ENCODE peak calls at places on chromosomes 6 and 20, in eight cellular contexts. One of them, this sample, is unnamed. For H3K36me3, the result is how much of the 10 kb centered on the place peaks cover.

GRCh38 chr20:38581830-38582358 is 897 bp downstream of the ADIG start:
- DNase-seq in colonic mucosa: no peak
- DNase-seq in tibial nerve: no peak
- DNase-seq in ovary: no peak
- DNase-seq in bronchial epithelial cell: no peak
- DNase-seq in pancreas: no peak
- DNase-seq in psoas muscle: no peak
- DNase-seq in endodermal cell: no peak
- DNase-seq in this sample: no peak

GRCh38 chr6:2940851-2941250 is 30.5 kb downstream of the SERPINB6 start:
- DNase-seq in colonic mucosa: no peak
- DNase-seq in tibial nerve: no peak
- DNase-seq in ovary: no peak
- DNase-seq in bronchial epithelial cell: no peak
- DNase-seq in pancreas: no peak
- DNase-seq in psoas muscle: no peak
- DNase-seq in endodermal cell: no peak
- DNase-seq in this sample: no peak

GRCh38 chr6:152952866-152953509 is 29.9 kb downstream of the FBXO5 start:
- DNase-seq in colonic mucosa: no peak
- DNase-seq in tibial nerve: no peak
- DNase-seq in ovary: no peak
- DNase-seq in bronchial epithelial cell: peak
- DNase-seq in pancreas: no peak
- DNase-seq in psoas muscle: no peak
- DNase-seq in endodermal cell: no peak
- DNase-seq in this sample: no peak

GRCh38 chr6:110629153-110629552 is 152.7 kb upstream of the SLC22A16 start:
- DNase-seq in colonic mucosa: peak
- DNase-seq in tibial nerve: no peak
- DNase-seq in ovary: no peak
- DNase-seq in bronchial epithelial cell: no peak
- DNase-seq in pancreas: no peak
- DNase-seq in psoas muscle: no peak
- DNase-seq in endodermal cell: no peak
- DNase-seq in this sample: no peak

GRCh38 chr6:27321370-27321769 is 9.3 kb upstream of the POM121L2 start:
- DNase-seq in colonic mucosa: no peak
- DNase-seq in tibial nerve: no peak
- DNase-seq in ovary: no peak
- DNase-seq in bronchial epithelial cell: no peak
- DNase-seq in pancreas: no peak
- DNase-seq in psoas muscle: no peak
- DNase-seq in endodermal cell: no peak
- DNase-seq in this sample: no peak

GRCh38 chr20:25532015-25532751 is 53.1 kb downstream of the NINL start:
- DNase-seq in colonic mucosa: no peak
- DNase-seq in tibial nerve: no peak
- DNase-seq in ovary: no peak
- DNase-seq in bronchial epithelial cell: peak
- DNase-seq in pancreas: no peak
- DNase-seq in psoas muscle: no peak
- DNase-seq in endodermal cell: peak
- DNase-seq in this sample: no peak

GRCh38 chr20:60056345-60057122 is 98.3 kb downstream of the CDH26 start:
- DNase-seq in colonic mucosa: no peak
- DNase-seq in tibial nerve: no peak
- DNase-seq in ovary: no peak
- DNase-seq in bronchial epithelial cell: no peak
- DNase-seq in pancreas: no peak
- DNase-seq in psoas muscle: no peak
- DNase-seq in endodermal cell: peak
- DNase-seq in this sample: no peak

GRCh38 chr6:101879782-101880181 is 486.3 kb downstream of the GRIK2 start:
- DNase-seq in colonic mucosa: no peak
- DNase-seq in tibial nerve: no peak
- DNase-seq in ovary: no peak
- DNase-seq in bronchial epithelial cell: no peak
- DNase-seq in pancreas: no peak
- DNase-seq in psoas muscle: no peak
- DNase-seq in endodermal cell: no peak
- DNase-seq in this sample: no peak

GRCh38 chr6:147909645-147910044 is 401.2 kb downstream of the SAMD5 start:
- DNase-seq in colonic mucosa: no peak
- DNase-seq in tibial nerve: no peak
- DNase-seq in ovary: no peak
- DNase-seq in bronchial epithelial cell: peak
- DNase-seq in pancreas: no peak
- DNase-seq in psoas muscle: no peak
- DNase-seq in endodermal cell: no peak
- DNase-seq in this sample: no peak

GRCh38 chr6:168095741-168096250 is 16.8 kb upstream of the FRMD1 start:
- DNase-seq in colonic mucosa: no peak
- DNase-seq in tibial nerve: no peak
- DNase-seq in ovary: peak
- DNase-seq in bronchial epithelial cell: no peak
- DNase-seq in pancreas: no peak
- DNase-seq in psoas muscle: peak
- DNase-seq in endodermal cell: no peak
- DNase-seq in this sample: no peak

GRCh38 chr20:49361872-49362663 is 84.2 kb upstream of the ZNFX1 start:
- DNase-seq in colonic mucosa: no peak
- DNase-seq in tibial nerve: no peak
- DNase-seq in ovary: no peak
- DNase-seq in bronchial epithelial cell: no peak
- DNase-seq in pancreas: no peak
- DNase-seq in psoas muscle: no peak
- DNase-seq in endodermal cell: no peak
- DNase-seq in this sample: no peak

GRCh38 chr6:14542670-14543366 is 425.2 kb downstream of the CD83 start:
- DNase-seq in colonic mucosa: no peak
- DNase-seq in tibial nerve: no peak
- DNase-seq in ovary: no peak
- DNase-seq in bronchial epithelial cell: peak
- DNase-seq in pancreas: no peak
- DNase-seq in psoas muscle: no peak
- DNase-seq in endodermal cell: no peak
- DNase-seq in this sample: peak

GRCh38 chr6:35801148-35801547 is 4.0 kb upstream of the LHFPL5 start:
- DNase-seq in colonic mucosa: no peak
- DNase-seq in tibial nerve: no peak
- DNase-seq in ovary: no peak
- DNase-seq in bronchial epithelial cell: no peak
- DNase-seq in pancreas: no peak
- DNase-seq in psoas muscle: no peak
- DNase-seq in endodermal cell: no peak
- DNase-seq in this sample: no peak

GRCh38 chr6:164013480-164014208 is 599.1 kb downstream of the QKI start:
- DNase-seq in colonic mucosa: no peak
- DNase-seq in tibial nerve: no peak
- DNase-seq in ovary: no peak
- DNase-seq in bronchial epithelial cell: no peak
- DNase-seq in pancreas: no peak
- DNase-seq in psoas muscle: no peak
- DNase-seq in endodermal cell: no peak
- DNase-seq in this sample: no peak

GRCh38 chr6:25127433-25127832 is 151.7 kb upstream of the CARMIL1 start:
- DNase-seq in colonic mucosa: no peak
- DNase-seq in tibial nerve: no peak
- DNase-seq in ovary: no peak
- DNase-seq in bronchial epithelial cell: no peak
- DNase-seq in pancreas: no peak
- DNase-seq in psoas muscle: no peak
- DNase-seq in endodermal cell: no peak
- DNase-seq in this sample: no peak

GRCh38 chr20:58890073-58890453 is 37.5 kb downstream of the GNAS start:
- DNase-seq in colonic mucosa: no peak
- DNase-seq in tibial nerve: no peak
- DNase-seq in ovary: no peak
- DNase-seq in bronchial epithelial cell: no peak
- DNase-seq in pancreas: no peak
- DNase-seq in psoas muscle: no peak
- DNase-seq in endodermal cell: no peak
- DNase-seq in this sample: no peak

GRCh38 chr20:43915209-43916072 is 789 bp downstream of the TOX2 start:
- DNase-seq in colonic mucosa: peak
- DNase-seq in tibial nerve: no peak
- DNase-seq in ovary: no peak
- DNase-seq in bronchial epithelial cell: no peak
- DNase-seq in pancreas: no peak
- DNase-seq in psoas muscle: no peak
- DNase-seq in endodermal cell: peak
- DNase-seq in this sample: peak

GRCh38 chr20:45440424-45440823 is 24.5 kb downstream of the PIGT start:
- DNase-seq in colonic mucosa: no peak
- DNase-seq in tibial nerve: no peak
- DNase-seq in ovary: no peak
- DNase-seq in bronchial epithelial cell: no peak
- DNase-seq in pancreas: no peak
- DNase-seq in psoas muscle: no peak
- DNase-seq in endodermal cell: no peak
- DNase-seq in this sample: no peak

GRCh38 chr6:92756912-92757311 is 662.4 kb downstream of the EPHA7 start:
- DNase-seq in colonic mucosa: no peak
- DNase-seq in tibial nerve: no peak
- DNase-seq in ovary: no peak
- DNase-seq in bronchial epithelial cell: peak
- DNase-seq in pancreas: no peak
- DNase-seq in psoas muscle: no peak
- DNase-seq in endodermal cell: no peak
- DNase-seq in this sample: no peak

GRCh38 chr20:20083796-20084195 is 31.5 kb downstream of the CFAP61 start:
- DNase-seq in colonic mucosa: no peak
- DNase-seq in tibial nerve: no peak
- DNase-seq in ovary: no peak
- DNase-seq in bronchial epithelial cell: peak
- DNase-seq in pancreas: no peak
- DNase-seq in psoas muscle: no peak
- DNase-seq in endodermal cell: no peak
- DNase-seq in this sample: no peak

GRCh38 chr6:154450498-154450897 is 60.0 kb downstream of the CNKSR3 start:
- DNase-seq in colonic mucosa: no peak
- DNase-seq in tibial nerve: no peak
- DNase-seq in ovary: no peak
- DNase-seq in bronchial epithelial cell: no peak
- DNase-seq in pancreas: no peak
- DNase-seq in psoas muscle: no peak
- DNase-seq in endodermal cell: no peak
- DNase-seq in this sample: no peak

GRCh38 chr20:37397954-37398749 is 52.2 kb downstream of the SRC start:
- DNase-seq in colonic mucosa: no peak
- DNase-seq in tibial nerve: no peak
- DNase-seq in ovary: no peak
- DNase-seq in bronchial epithelial cell: no peak
- DNase-seq in pancreas: peak
- DNase-seq in psoas muscle: no peak
- DNase-seq in endodermal cell: no peak
- DNase-seq in this sample: no peak
- H3K36me3 ChIP-seq in colonic mucosa: under half
- H3K36me3 ChIP-seq in tibial nerve: under half
- H3K36me3 ChIP-seq in ovary: under half
- H3K36me3 ChIP-seq in bronchial epithelial cell: under half
- H3K36me3 ChIP-seq in pancreas: under half
- H3K36me3 ChIP-seq in psoas muscle: under half
- H3K36me3 ChIP-seq in endodermal cell: half or more
- H3K36me3 ChIP-seq in this sample: half or more

GRCh38 chr6:31676322-31676903 is 4.5 kb downstream of the LY6G5C start:
- DNase-seq in colonic mucosa: no peak
- DNase-seq in tibial nerve: no peak
- DNase-seq in ovary: no peak
- DNase-seq in bronchial epithelial cell: no peak
- DNase-seq in pancreas: no peak
- DNase-seq in psoas muscle: no peak
- DNase-seq in endodermal cell: no peak
- DNase-seq in this sample: no peak

GRCh38 chr6:31677955-31678354 is 2.9 kb downstream of the LY6G5C start:
- DNase-seq in colonic mucosa: no peak
- DNase-seq in tibial nerve: no peak
- DNase-seq in ovary: no peak
- DNase-seq in bronchial epithelial cell: no peak
- DNase-seq in pancreas: no peak
- DNase-seq in psoas muscle: no peak
- DNase-seq in endodermal cell: no peak
- DNase-seq in this sample: no peak

GRCh38 chr6:31680226-31680840 is 534 bp downstream of the LY6G5C start:
- DNase-seq in colonic mucosa: no peak
- DNase-seq in tibial nerve: no peak
- DNase-seq in ovary: no peak
- DNase-seq in bronchial epithelial cell: no peak
- DNase-seq in pancreas: no peak
- DNase-seq in psoas muscle: no peak
- DNase-seq in endodermal cell: no peak
- DNase-seq in this sample: no peak

GRCh38 chr6:31676904-31677303 is 4.0 kb downstream of the LY6G5C start:
- DNase-seq in colonic mucosa: no peak
- DNase-seq in tibial nerve: no peak
- DNase-seq in ovary: no peak
- DNase-seq in bronchial epithelial cell: peak
- DNase-seq in pancreas: no peak
- DNase-seq in psoas muscle: no peak
- DNase-seq in endodermal cell: no peak
- DNase-seq in this sample: no peak

GRCh38 chr6:31680841-31681671 is at the start of gene LY6G5C:
- DNase-seq in colonic mucosa: peak
- DNase-seq in tibial nerve: peak
- DNase-seq in ovary: peak
- DNase-seq in bronchial epithelial cell: peak
- DNase-seq in pancreas: peak
- DNase-seq in psoas muscle: peak
- DNase-seq in endodermal cell: peak
- DNase-seq in this sample: peak
- H3K4me3 ChIP-seq in colonic mucosa: peak
- H3K4me3 ChIP-seq in tibial nerve: peak
- H3K4me3 ChIP-seq in ovary: peak
- H3K4me3 ChIP-seq in bronchial epithelial cell: peak
- H3K4me3 ChIP-seq in pancreas: peak
- H3K4me3 ChIP-seq in psoas muscle: peak
- H3K4me3 ChIP-seq in endodermal cell: peak
- H3K4me3 ChIP-seq in this sample: peak

GRCh38 chr20:50399917-50400704 is 110.1 kb upstream of the PTPN1 start:
- DNase-seq in colonic mucosa: no peak
- DNase-seq in tibial nerve: no peak
- DNase-seq in ovary: no peak
- DNase-seq in bronchial epithelial cell: peak
- DNase-seq in pancreas: no peak
- DNase-seq in psoas muscle: no peak
- DNase-seq in endodermal cell: peak
- DNase-seq in this sample: no peak
- TF ChIP-seq CTCF in colonic mucosa: no peak
- TF ChIP-seq CTCF in tibial nerve: no peak
- TF ChIP-seq CTCF in ovary: no peak
- TF ChIP-seq CTCF in bronchial epithelial cell: peak
- TF ChIP-seq CTCF in pancreas: no peak
- TF ChIP-seq CTCF in psoas muscle: peak
- TF ChIP-seq CTCF in endodermal cell: peak
- TF ChIP-seq CTCF in this sample: no peak

DNA sequence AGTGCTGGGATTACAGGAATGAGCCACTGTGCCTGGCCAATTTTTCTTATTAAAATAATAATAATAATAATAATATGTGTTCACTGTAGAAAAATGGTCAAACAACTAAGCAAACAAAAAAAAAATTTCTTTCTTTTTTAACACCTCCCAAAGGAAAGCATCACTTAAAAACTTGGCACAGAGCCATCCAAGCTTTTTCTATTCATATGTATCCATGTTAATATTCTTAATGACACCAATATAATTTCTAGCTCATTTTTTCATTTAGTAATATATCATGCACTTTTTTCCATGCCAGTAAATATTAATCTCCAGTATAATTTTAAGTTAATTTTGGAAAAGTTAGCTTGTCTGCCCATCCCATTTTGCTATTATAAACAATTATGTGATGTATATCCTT is 101.8 kb downstream of the MBOAT1 start:
- DNase-seq in colonic mucosa: no peak
- DNase-seq in tibial nerve: no peak
- DNase-seq in ovary: no peak
- DNase-seq in bronchial epithelial cell: no peak
- DNase-seq in pancreas: no peak
- DNase-seq in psoas muscle: no peak
- DNase-seq in endodermal cell: no peak
- DNase-seq in this sample: no peak
- H3K36me3 ChIP-seq in colonic mucosa: under half
- H3K36me3 ChIP-seq in tibial nerve: under half
- H3K36me3 ChIP-seq in ovary: under half
- H3K36me3 ChIP-seq in bronchial epithelial cell: under half
- H3K36me3 ChIP-seq in pancreas: under half
- H3K36me3 ChIP-seq in psoas muscle: under half
- H3K36me3 ChIP-seq in endodermal cell: under half
- H3K36me3 ChIP-seq in this sample: under half